ENCODE peak calls at places on chromosomes 2 and 18, in eight cellular contexts. One of them, this sample, is unnamed.

GRCh38 chr18:54671291-54671881 is 80.3 kb downstream of the DYNAP start:
- DNase-seq in GM12891: no peak
- DNase-seq in GM23338: peak
- DNase-seq in SK-N-SH: peak
- DNase-seq in transverse colon: no peak
- DNase-seq in K562: peak
- DNase-seq in SK-N-MC: no peak
- DNase-seq in suprapubic skin: no peak
- DNase-seq in this sample: no peak

GRCh38 chr18:8412117-8412516 is 197.1 kb upstream of the RAB12 start:
- DNase-seq in GM12891: no peak
- DNase-seq in GM23338: no peak
- DNase-seq in SK-N-SH: no peak
- DNase-seq in transverse colon: no peak
- DNase-seq in K562: no peak
- DNase-seq in SK-N-MC: no peak
- DNase-seq in suprapubic skin: no peak
- DNase-seq in this sample: no peak

GRCh38 chr2:231699006-231699405 is 9.3 kb upstream of the PTMA start:
- DNase-seq in GM12891: no peak
- DNase-seq in GM23338: no peak
- DNase-seq in SK-N-SH: no peak
- DNase-seq in transverse colon: no peak
- DNase-seq in K562: no peak
- DNase-seq in SK-N-MC: no peak
- DNase-seq in suprapubic skin: no peak
- DNase-seq in this sample: no peak

GRCh38 chr2:201447116-201447515 is 4.1 kb downstream of the TRAK2 start:
- DNase-seq in GM12891: no peak
- DNase-seq in GM23338: no peak
- DNase-seq in SK-N-SH: no peak
- DNase-seq in transverse colon: no peak
- DNase-seq in K562: no peak
- DNase-seq in SK-N-MC: no peak
- DNase-seq in suprapubic skin: no peak
- DNase-seq in this sample: no peak

GRCh38 chr18:57427429-57428181 is 7.6 kb upstream of the ONECUT2 start:
- DNase-seq in GM12891: no peak
- DNase-seq in GM23338: peak
- DNase-seq in SK-N-SH: no peak
- DNase-seq in transverse colon: no peak
- DNase-seq in K562: no peak
- DNase-seq in SK-N-MC: no peak
- DNase-seq in suprapubic skin: no peak
- DNase-seq in this sample: no peak

GRCh38 chr2:231545105-231545902 is 15.1 kb upstream of the NMUR1 start:
- DNase-seq in GM12891: peak
- DNase-seq in GM23338: no peak
- DNase-seq in SK-N-SH: no peak
- DNase-seq in transverse colon: peak
- DNase-seq in K562: peak
- DNase-seq in SK-N-MC: no peak
- DNase-seq in suprapubic skin: no peak
- DNase-seq in this sample: peak

GRCh38 chr2:24492283-24493272 is 1.5 kb downstream of the NCOA1 start:
- DNase-seq in GM12891: no peak
- DNase-seq in GM23338: peak
- DNase-seq in SK-N-SH: no peak
- DNase-seq in transverse colon: peak
- DNase-seq in K562: peak
- DNase-seq in SK-N-MC: no peak
- DNase-seq in suprapubic skin: no peak
- DNase-seq in this sample: no peak

GRCh38 chr2:33342171-33342570 is 134.3 kb upstream of the RASGRP3 start:
- DNase-seq in GM12891: no peak
- DNase-seq in GM23338: no peak
- DNase-seq in SK-N-SH: no peak
- DNase-seq in transverse colon: no peak
- DNase-seq in K562: no peak
- DNase-seq in SK-N-MC: no peak
- DNase-seq in suprapubic skin: no peak
- DNase-seq in this sample: no peak

GRCh38 chr18:32968228-32968627 is 195.4 kb upstream of the KLHL14 start:
- DNase-seq in GM12891: no peak
- DNase-seq in GM23338: no peak
- DNase-seq in SK-N-SH: no peak
- DNase-seq in transverse colon: no peak
- DNase-seq in K562: no peak
- DNase-seq in SK-N-MC: no peak
- DNase-seq in suprapubic skin: no peak
- DNase-seq in this sample: no peak

DNA sequence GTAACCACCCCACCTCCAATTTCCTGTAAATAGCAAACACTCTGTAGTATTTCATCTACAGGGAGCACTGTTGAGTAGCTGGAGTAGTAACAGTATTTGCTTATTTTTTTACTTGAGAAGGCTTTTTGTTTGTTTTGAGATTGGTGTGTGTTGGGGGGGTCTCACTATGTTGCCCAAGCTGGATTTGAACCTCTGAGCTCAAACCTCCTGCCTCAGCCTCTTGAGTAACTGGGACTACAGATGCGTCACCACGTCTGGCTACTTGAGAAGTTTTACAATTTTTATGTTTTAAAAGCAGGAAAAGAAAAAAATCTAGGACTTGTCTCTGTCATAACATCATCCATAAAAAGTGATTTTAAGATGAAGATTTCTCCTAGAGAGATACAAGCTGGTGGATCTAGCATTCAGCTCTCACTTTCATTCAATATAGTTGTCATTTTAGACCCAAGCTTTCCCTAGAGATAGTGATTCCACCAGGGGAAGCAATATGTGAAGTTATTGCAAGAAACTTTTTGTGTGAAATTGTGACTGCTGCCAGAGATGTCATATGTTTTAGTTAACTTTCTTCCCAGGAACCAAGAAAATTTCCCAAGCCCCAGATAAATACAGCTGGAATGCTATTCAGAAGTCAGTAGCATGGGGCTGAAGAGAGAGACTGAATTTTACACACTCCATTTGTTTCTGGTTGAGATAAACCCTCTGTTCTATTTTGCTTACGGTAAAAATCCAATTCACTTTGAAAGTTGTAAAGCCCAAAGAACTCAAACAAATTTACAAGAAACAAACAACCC is 60.2 kb upstream of the MAP4K3 start:
- DNase-seq in GM12891: no peak
- DNase-seq in GM23338: no peak
- DNase-seq in SK-N-SH: no peak
- DNase-seq in transverse colon: no peak
- DNase-seq in K562: no peak
- DNase-seq in SK-N-MC: no peak
- DNase-seq in suprapubic skin: no peak
- DNase-seq in this sample: no peak
- TF ChIP-seq POLR2AphosphoS5 in GM12891: no peak
- TF ChIP-seq POLR2AphosphoS5 in GM23338: no peak
- TF ChIP-seq POLR2AphosphoS5 in SK-N-SH: no peak
- TF ChIP-seq POLR2AphosphoS5 in transverse colon: no peak
- TF ChIP-seq POLR2AphosphoS5 in K562: no peak
- TF ChIP-seq POLR2AphosphoS5 in SK-N-MC: no peak
- TF ChIP-seq POLR2AphosphoS5 in suprapubic skin: no peak
- TF ChIP-seq POLR2AphosphoS5 in this sample: no peak

GRCh38 chr2:181527058-181527457 is 69.9 kb downstream of the ITGA4 start:
- DNase-seq in GM12891: no peak
- DNase-seq in GM23338: no peak
- DNase-seq in SK-N-SH: no peak
- DNase-seq in transverse colon: no peak
- DNase-seq in K562: no peak
- DNase-seq in SK-N-MC: no peak
- DNase-seq in suprapubic skin: no peak
- DNase-seq in this sample: no peak

GRCh38 chr2:181526014-181526413 is 68.8 kb downstream of the ITGA4 start:
- DNase-seq in GM12891: no peak
- DNase-seq in GM23338: no peak
- DNase-seq in SK-N-SH: no peak
- DNase-seq in transverse colon: no peak
- DNase-seq in K562: no peak
- DNase-seq in SK-N-MC: no peak
- DNase-seq in suprapubic skin: no peak
- DNase-seq in this sample: no peak

GRCh38 chr2:181528441-181528840 is 71.3 kb downstream of the ITGA4 start:
- DNase-seq in GM12891: no peak
- DNase-seq in GM23338: no peak
- DNase-seq in SK-N-SH: peak
- DNase-seq in transverse colon: no peak
- DNase-seq in K562: no peak
- DNase-seq in SK-N-MC: no peak
- DNase-seq in suprapubic skin: no peak
- DNase-seq in this sample: no peak

GRCh38 chr2:181517685-181518301 is 60.6 kb downstream of the ITGA4 start:
- DNase-seq in GM12891: no peak
- DNase-seq in GM23338: no peak
- DNase-seq in SK-N-SH: no peak
- DNase-seq in transverse colon: peak
- DNase-seq in K562: no peak
- DNase-seq in SK-N-MC: no peak
- DNase-seq in suprapubic skin: no peak
- DNase-seq in this sample: no peak

DNA sequence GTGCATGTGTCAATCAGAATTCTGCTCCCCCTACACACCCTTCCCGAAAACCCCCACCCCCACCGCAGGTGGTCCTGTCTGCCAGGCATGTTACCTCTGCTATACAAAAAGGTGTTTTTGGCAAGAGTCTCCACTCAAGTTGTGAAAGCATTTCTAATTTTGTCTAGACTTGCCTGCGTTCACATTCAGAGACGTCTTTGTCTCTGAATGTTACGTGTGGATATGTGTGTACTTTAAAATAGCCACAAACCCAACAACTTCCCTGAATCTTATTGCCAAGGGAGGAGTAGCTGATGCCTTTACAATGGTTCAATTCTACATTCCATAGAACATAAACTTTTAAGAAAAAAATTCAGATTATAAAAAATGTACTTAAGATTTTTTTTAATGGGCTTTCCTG is 66.6 kb downstream of the ITGA4 start:
- DNase-seq in GM12891: no peak
- DNase-seq in GM23338: no peak
- DNase-seq in SK-N-SH: no peak
- DNase-seq in transverse colon: no peak
- DNase-seq in K562: no peak
- DNase-seq in SK-N-MC: no peak
- DNase-seq in suprapubic skin: no peak
- DNase-seq in this sample: no peak
- TF ChIP-seq POLR2AphosphoS5 in GM12891: no peak
- TF ChIP-seq POLR2AphosphoS5 in GM23338: no peak
- TF ChIP-seq POLR2AphosphoS5 in SK-N-SH: no peak
- TF ChIP-seq POLR2AphosphoS5 in transverse colon: no peak
- TF ChIP-seq POLR2AphosphoS5 in K562: no peak
- TF ChIP-seq POLR2AphosphoS5 in SK-N-MC: no peak
- TF ChIP-seq POLR2AphosphoS5 in suprapubic skin: no peak
- TF ChIP-seq POLR2AphosphoS5 in this sample: no peak

DNA sequence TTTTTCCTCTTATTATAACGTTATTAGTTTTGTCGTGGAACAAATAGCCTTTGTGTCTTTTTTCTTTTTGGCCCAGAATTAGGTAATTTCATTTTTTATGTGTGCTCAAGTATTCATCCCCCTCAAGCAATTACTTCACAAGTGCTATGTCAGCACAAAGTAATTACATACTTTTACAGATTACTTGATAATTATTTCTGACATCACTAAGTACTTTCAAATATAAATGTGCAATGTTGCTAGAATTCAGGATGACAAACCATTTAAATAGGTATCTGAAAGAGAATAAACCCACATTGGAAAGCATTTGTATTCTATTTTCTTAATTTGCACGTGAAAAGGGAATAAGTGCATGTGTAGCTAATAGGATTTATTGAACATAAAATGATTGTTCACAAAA is 238.2 kb downstream of the CDH7 start:
- DNase-seq in GM12891: no peak
- DNase-seq in GM23338: no peak
- DNase-seq in SK-N-SH: no peak
- DNase-seq in transverse colon: no peak
- DNase-seq in K562: no peak
- DNase-seq in SK-N-MC: peak
- DNase-seq in suprapubic skin: no peak
- DNase-seq in this sample: no peak
- TF ChIP-seq POLR2AphosphoS5 in GM12891: no peak
- TF ChIP-seq POLR2AphosphoS5 in GM23338: no peak
- TF ChIP-seq POLR2AphosphoS5 in SK-N-SH: no peak
- TF ChIP-seq POLR2AphosphoS5 in transverse colon: no peak
- TF ChIP-seq POLR2AphosphoS5 in K562: no peak
- TF ChIP-seq POLR2AphosphoS5 in SK-N-MC: no peak
- TF ChIP-seq POLR2AphosphoS5 in suprapubic skin: no peak
- TF ChIP-seq POLR2AphosphoS5 in this sample: no peak

DNA sequence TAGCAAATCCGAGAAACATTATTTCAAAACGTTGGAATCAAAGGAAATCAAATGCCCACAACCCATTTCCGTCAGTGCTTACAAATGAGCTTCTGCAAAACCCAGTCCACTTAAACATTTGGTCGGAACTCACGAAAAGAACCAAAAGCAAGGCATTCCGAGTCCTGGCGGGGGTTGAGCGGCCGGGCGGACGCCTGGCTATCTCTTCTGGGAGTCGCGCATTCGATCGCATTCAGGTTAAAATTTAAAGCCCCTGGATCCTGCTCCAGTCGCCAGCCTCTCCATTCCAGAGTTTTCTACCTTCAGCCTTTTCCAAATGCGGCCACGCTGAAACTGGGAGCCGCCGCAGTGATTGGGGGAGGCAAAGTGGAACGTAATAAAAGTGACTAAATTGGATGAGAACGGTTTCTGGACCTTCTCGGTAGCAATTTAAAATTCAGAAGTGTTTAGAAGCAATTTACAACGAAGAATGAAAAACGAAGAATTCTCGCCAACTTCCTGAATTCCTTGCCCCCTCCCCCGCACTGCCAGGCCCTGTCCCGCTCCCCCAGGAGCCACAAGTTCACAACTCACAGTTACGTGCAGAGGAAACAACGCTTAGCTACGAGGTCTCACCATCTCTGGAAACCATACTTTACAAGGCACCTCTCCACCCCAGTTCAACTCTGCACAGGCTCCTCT is 1.8 kb upstream of the GATA6 start:
- DNase-seq in GM12891: no peak
- DNase-seq in GM23338: peak
- DNase-seq in SK-N-SH: peak
- DNase-seq in transverse colon: peak
- DNase-seq in K562: no peak
- DNase-seq in SK-N-MC: no peak
- DNase-seq in suprapubic skin: no peak
- DNase-seq in this sample: no peak
- TF ChIP-seq POLR2AphosphoS5 in GM12891: no peak
- TF ChIP-seq POLR2AphosphoS5 in GM23338: no peak
- TF ChIP-seq POLR2AphosphoS5 in SK-N-SH: no peak
- TF ChIP-seq POLR2AphosphoS5 in transverse colon: peak
- TF ChIP-seq POLR2AphosphoS5 in K562: no peak
- TF ChIP-seq POLR2AphosphoS5 in SK-N-MC: no peak
- TF ChIP-seq POLR2AphosphoS5 in suprapubic skin: no peak
- TF ChIP-seq POLR2AphosphoS5 in this sample: no peak

GRCh38 chr2:96138146-96139145 is at the start of gene ASTL:
- DNase-seq in GM12891: peak
- DNase-seq in GM23338: peak
- DNase-seq in SK-N-SH: peak
- DNase-seq in transverse colon: peak
- DNase-seq in K562: peak
- DNase-seq in SK-N-MC: no peak
- DNase-seq in suprapubic skin: no peak
- DNase-seq in this sample: peak
- TF ChIP-seq POLR2AphosphoS5 in GM12891: peak
- TF ChIP-seq POLR2AphosphoS5 in GM23338: no peak
- TF ChIP-seq POLR2AphosphoS5 in SK-N-SH: no peak
- TF ChIP-seq POLR2AphosphoS5 in transverse colon: no peak
- TF ChIP-seq POLR2AphosphoS5 in K562: no peak
- TF ChIP-seq POLR2AphosphoS5 in SK-N-MC: no peak
- TF ChIP-seq POLR2AphosphoS5 in suprapubic skin: no peak
- TF ChIP-seq POLR2AphosphoS5 in this sample: no peak

This sample was measured in stomach.